ENCODE peak calls at places on chromosomes 7 and 10, in seven cellular contexts. One of them, this sample, is unnamed.

GRCh38 chr10:49076319-49076718 is 39.0 kb downstream of the VSTM4 start:
- DNase-seq in CD4-positive, alpha-beta T cell: no peak
- DNase-seq in left ventricle myocardium inferior: no peak
- DNase-seq in IMR-90: no peak
- DNase-seq in hepatocyte: no peak
- DNase-seq in ascending aorta: no peak
- DNase-seq in RWPE1: no peak
- DNase-seq in this sample: no peak

GRCh38 chr7:128757203-128757602 is 18.0 kb downstream of the CALU start:
- DNase-seq in left ventricle myocardium inferior: no peak
- DNase-seq in ascending aorta: no peak
- DNase-seq in RWPE1: no peak
- DNase-seq in hepatocyte: no peak
- DNase-seq in IMR-90: no peak
- DNase-seq in CD4-positive, alpha-beta T cell: no peak
- DNase-seq in this sample: no peak

GRCh38 chr7:85829176-85829575 is 642.3 kb upstream of the SEMA3D start:
- DNase-seq in ascending aorta: no peak
- DNase-seq in left ventricle myocardium inferior: no peak
- DNase-seq in IMR-90: no peak
- DNase-seq in CD4-positive, alpha-beta T cell: no peak
- DNase-seq in hepatocyte: no peak
- DNase-seq in RWPE1: no peak
- DNase-seq in this sample: no peak

GRCh38 chr10:84004206-84004605 is 135.1 kb upstream of the GHITM start:
- DNase-seq in IMR-90: no peak
- DNase-seq in CD4-positive, alpha-beta T cell: no peak
- DNase-seq in RWPE1: no peak
- DNase-seq in hepatocyte: peak
- DNase-seq in ascending aorta: no peak
- DNase-seq in left ventricle myocardium inferior: no peak
- DNase-seq in this sample: no peak

GRCh38 chr10:69333205-69333604 is 54.9 kb downstream of the HK1 start:
- DNase-seq in hepatocyte: peak
- DNase-seq in left ventricle myocardium inferior: no peak
- DNase-seq in ascending aorta: peak
- DNase-seq in RWPE1: peak
- DNase-seq in IMR-90: no peak
- DNase-seq in CD4-positive, alpha-beta T cell: no peak
- DNase-seq in this sample: peak

GRCh38 chr10:6173203-6173602 is 29.5 kb upstream of the PFKFB3 start:
- DNase-seq in IMR-90: no peak
- DNase-seq in CD4-positive, alpha-beta T cell: peak
- DNase-seq in RWPE1: no peak
- DNase-seq in ascending aorta: no peak
- DNase-seq in hepatocyte: no peak
- DNase-seq in left ventricle myocardium inferior: no peak
- DNase-seq in this sample: no peak

GRCh38 chr10:122057841-122058240 is 68.9 kb downstream of the TACC2 start:
- DNase-seq in ascending aorta: no peak
- DNase-seq in IMR-90: no peak
- DNase-seq in left ventricle myocardium inferior: no peak
- DNase-seq in RWPE1: no peak
- DNase-seq in CD4-positive, alpha-beta T cell: no peak
- DNase-seq in hepatocyte: no peak
- DNase-seq in this sample: no peak

GRCh38 chr10:112565434-112566053 is 118.5 kb downstream of the VTI1A start:
- DNase-seq in left ventricle myocardium inferior: no peak
- DNase-seq in hepatocyte: peak
- DNase-seq in IMR-90: peak
- DNase-seq in RWPE1: peak
- DNase-seq in CD4-positive, alpha-beta T cell: no peak
- DNase-seq in ascending aorta: no peak
- DNase-seq in this sample: no peak

GRCh38 chr10:132974886-132975881 is 32.8 kb upstream of the CFAP46 start:
- DNase-seq in RWPE1: no peak
- DNase-seq in CD4-positive, alpha-beta T cell: no peak
- DNase-seq in hepatocyte: no peak
- DNase-seq in ascending aorta: no peak
- DNase-seq in left ventricle myocardium inferior: peak
- DNase-seq in IMR-90: no peak
- DNase-seq in this sample: no peak

GRCh38 chr7:149854611-149855367 is 16.6 kb downstream of the ZNF862 start:
- DNase-seq in RWPE1: peak
- DNase-seq in hepatocyte: peak
- DNase-seq in left ventricle myocardium inferior: peak
- DNase-seq in CD4-positive, alpha-beta T cell: peak
- DNase-seq in IMR-90: peak
- DNase-seq in ascending aorta: no peak
- DNase-seq in this sample: no peak

GRCh38 chr10:80532571-80532970 is 5.1 kb upstream of the SH2D4B start:
- DNase-seq in left ventricle myocardium inferior: no peak
- DNase-seq in CD4-positive, alpha-beta T cell: no peak
- DNase-seq in RWPE1: no peak
- DNase-seq in ascending aorta: no peak
- DNase-seq in IMR-90: no peak
- DNase-seq in hepatocyte: no peak
- DNase-seq in this sample: peak

GRCh38 chr7:97215556-97215955 is 98.1 kb downstream of the SDHAF3 start:
- DNase-seq in RWPE1: no peak
- DNase-seq in ascending aorta: no peak
- DNase-seq in hepatocyte: peak
- DNase-seq in left ventricle myocardium inferior: no peak
- DNase-seq in IMR-90: no peak
- DNase-seq in CD4-positive, alpha-beta T cell: no peak
- DNase-seq in this sample: no peak

GRCh38 chr10:11602919-11603523 is 8.4 kb downstream of the USP6NL start:
- DNase-seq in left ventricle myocardium inferior: no peak
- DNase-seq in CD4-positive, alpha-beta T cell: no peak
- DNase-seq in ascending aorta: no peak
- DNase-seq in RWPE1: no peak
- DNase-seq in hepatocyte: peak
- DNase-seq in IMR-90: peak
- DNase-seq in this sample: no peak

GRCh38 chr10:68153473-68154210 is 44.4 kb downstream of the MYPN start:
- DNase-seq in ascending aorta: peak
- DNase-seq in left ventricle myocardium inferior: no peak
- DNase-seq in CD4-positive, alpha-beta T cell: no peak
- DNase-seq in IMR-90: peak
- DNase-seq in hepatocyte: peak
- DNase-seq in RWPE1: peak
- DNase-seq in this sample: no peak

GRCh38 chr7:121020652-121021051 is 32.1 kb downstream of the CPED1 start:
- DNase-seq in left ventricle myocardium inferior: no peak
- DNase-seq in hepatocyte: no peak
- DNase-seq in ascending aorta: no peak
- DNase-seq in IMR-90: peak
- DNase-seq in RWPE1: peak
- DNase-seq in CD4-positive, alpha-beta T cell: no peak
- DNase-seq in this sample: no peak

GRCh38 chr7:11835260-11835659 is 3.3 kb upstream of the THSD7A start:
- DNase-seq in hepatocyte: no peak
- DNase-seq in CD4-positive, alpha-beta T cell: no peak
- DNase-seq in left ventricle myocardium inferior: no peak
- DNase-seq in IMR-90: peak
- DNase-seq in ascending aorta: no peak
- DNase-seq in RWPE1: no peak
- DNase-seq in this sample: no peak

GRCh38 chr10:45514283-45515270 is 140.6 kb downstream of the ALOX5 start:
- DNase-seq in CD4-positive, alpha-beta T cell: no peak
- DNase-seq in IMR-90: peak
- DNase-seq in hepatocyte: no peak
- DNase-seq in left ventricle myocardium inferior: no peak
- DNase-seq in RWPE1: peak
- DNase-seq in ascending aorta: no peak
- DNase-seq in this sample: no peak

GRCh38 chr7:86929293-86930109 is 130.0 kb downstream of the ELAPOR2 start:
- DNase-seq in RWPE1: no peak
- DNase-seq in ascending aorta: no peak
- DNase-seq in IMR-90: no peak
- DNase-seq in CD4-positive, alpha-beta T cell: no peak
- DNase-seq in hepatocyte: no peak
- DNase-seq in left ventricle myocardium inferior: no peak
- DNase-seq in this sample: no peak

GRCh38 chr10:9097206-9097990 is 1042.9 kb downstream of the GATA3 start:
- DNase-seq in CD4-positive, alpha-beta T cell: no peak
- DNase-seq in hepatocyte: no peak
- DNase-seq in ascending aorta: no peak
- DNase-seq in RWPE1: peak
- DNase-seq in left ventricle myocardium inferior: no peak
- DNase-seq in IMR-90: no peak
- DNase-seq in this sample: no peak

GRCh38 chr7:108418941-108419340 is 37.3 kb downstream of the NRCAM start:
- DNase-seq in CD4-positive, alpha-beta T cell: no peak
- DNase-seq in RWPE1: no peak
- DNase-seq in IMR-90: no peak
- DNase-seq in hepatocyte: no peak
- DNase-seq in left ventricle myocardium inferior: no peak
- DNase-seq in ascending aorta: no peak
- DNase-seq in this sample: no peak

GRCh38 chr7:102473271-102473991 is 5.3 kb downstream of the POLR2J start:
- DNase-seq in IMR-90: no peak
- DNase-seq in ascending aorta: no peak
- DNase-seq in hepatocyte: peak
- DNase-seq in CD4-positive, alpha-beta T cell: no peak
- DNase-seq in left ventricle myocardium inferior: no peak
- DNase-seq in RWPE1: no peak
- DNase-seq in this sample: peak

GRCh38 chr10:45811075-45811474 is 36.2 kb downstream of the AGAP4 start:
- DNase-seq in IMR-90: no peak
- DNase-seq in RWPE1: no peak
- DNase-seq in left ventricle myocardium inferior: no peak
- DNase-seq in CD4-positive, alpha-beta T cell: no peak
- DNase-seq in hepatocyte: no peak
- DNase-seq in ascending aorta: no peak
- DNase-seq in this sample: no peak

GRCh38 chr7:1271046-1271445 is 38.4 kb downstream of the UNCX start:
- DNase-seq in ascending aorta: no peak
- DNase-seq in IMR-90: no peak
- DNase-seq in hepatocyte: no peak
- DNase-seq in CD4-positive, alpha-beta T cell: no peak
- DNase-seq in RWPE1: no peak
- DNase-seq in left ventricle myocardium inferior: no peak
- DNase-seq in this sample: peak

GRCh38 chr10:7134448-7134847 is 276.4 kb downstream of the SFMBT2 start:
- DNase-seq in RWPE1: no peak
- DNase-seq in hepatocyte: no peak
- DNase-seq in left ventricle myocardium inferior: no peak
- DNase-seq in CD4-positive, alpha-beta T cell: no peak
- DNase-seq in IMR-90: no peak
- DNase-seq in ascending aorta: no peak
- DNase-seq in this sample: no peak

GRCh38 chr7:90923576-90923975 is 327.5 kb downstream of the CDK14 start:
- DNase-seq in CD4-positive, alpha-beta T cell: no peak
- DNase-seq in RWPE1: no peak
- DNase-seq in hepatocyte: no peak
- DNase-seq in ascending aorta: no peak
- DNase-seq in left ventricle myocardium inferior: no peak
- DNase-seq in IMR-90: peak
- DNase-seq in this sample: no peak

GRCh38 chr10:7817576-7817975 is 729 bp upstream of the TAF3 start:
- DNase-seq in CD4-positive, alpha-beta T cell: no peak
- DNase-seq in hepatocyte: no peak
- DNase-seq in RWPE1: no peak
- DNase-seq in left ventricle myocardium inferior: no peak
- DNase-seq in IMR-90: no peak
- DNase-seq in ascending aorta: no peak
- DNase-seq in this sample: no peak

GRCh38 chr10:71203716-71204115 is 8.7 kb upstream of the UNC5B start:
- DNase-seq in ascending aorta: no peak
- DNase-seq in CD4-positive, alpha-beta T cell: no peak
- DNase-seq in IMR-90: no peak
- DNase-seq in RWPE1: peak
- DNase-seq in left ventricle myocardium inferior: no peak
- DNase-seq in hepatocyte: no peak
- DNase-seq in this sample: no peak

DNA sequence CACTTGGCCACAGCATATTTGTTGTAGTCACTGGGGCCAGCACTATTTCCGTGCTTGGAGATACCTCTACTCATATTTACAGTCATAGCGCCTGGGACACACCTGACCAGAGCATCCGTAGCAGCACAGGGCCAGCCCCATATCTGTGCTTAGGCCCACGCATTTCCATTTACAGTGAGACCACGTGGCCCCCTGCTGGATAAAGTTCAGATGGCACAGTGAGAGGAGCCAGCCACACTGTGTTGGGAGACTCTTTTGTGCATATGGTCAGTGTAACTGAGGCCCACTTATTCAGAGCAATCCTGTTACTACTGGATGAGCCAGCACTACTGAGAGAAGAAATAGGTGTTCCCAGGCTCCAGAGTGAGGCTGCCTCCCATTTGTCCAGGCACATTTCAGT is 455.3 kb downstream of the REEP3 start:
- DNase-seq in left ventricle myocardium inferior: no peak
- DNase-seq in RWPE1: peak
- DNase-seq in ascending aorta: no peak
- DNase-seq in hepatocyte: peak
- DNase-seq in CD4-positive, alpha-beta T cell: no peak
- DNase-seq in IMR-90: peak
- DNase-seq in this sample: no peak
- TF ChIP-seq CTCF in left ventricle myocardium inferior: peak
- TF ChIP-seq CTCF in RWPE1: no peak
- TF ChIP-seq CTCF in ascending aorta: no peak
- TF ChIP-seq CTCF in hepatocyte: peak
- TF ChIP-seq CTCF in CD4-positive, alpha-beta T cell: no peak
- TF ChIP-seq CTCF in IMR-90: peak
- TF ChIP-seq CTCF in this sample: peak

DNA sequence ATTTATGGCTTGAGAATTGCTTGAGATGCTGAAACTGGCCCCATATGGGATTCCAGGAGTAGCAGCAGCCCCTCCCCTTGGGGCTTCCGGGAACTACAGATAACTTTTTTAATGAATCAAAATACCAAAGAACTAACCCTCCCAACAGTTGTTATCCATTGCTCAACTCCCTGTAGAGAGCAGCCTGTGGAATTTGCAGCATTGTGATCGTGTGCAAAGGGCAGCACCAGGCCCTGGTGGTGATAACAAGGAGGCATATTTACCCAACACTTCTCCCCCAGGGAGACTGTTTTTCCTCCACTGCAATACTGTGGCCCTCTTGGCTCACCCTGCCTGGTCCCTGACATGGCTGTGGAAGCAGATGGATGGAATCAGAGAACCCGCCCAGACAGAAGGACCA is 196.2 kb downstream of the PLXNA4 start:
- DNase-seq in hepatocyte: peak
- DNase-seq in RWPE1: no peak
- DNase-seq in CD4-positive, alpha-beta T cell: no peak
- DNase-seq in left ventricle myocardium inferior: peak
- DNase-seq in IMR-90: no peak
- DNase-seq in ascending aorta: no peak
- DNase-seq in this sample: no peak
- H3K27ac ChIP-seq in hepatocyte: peak
- H3K27ac ChIP-seq in RWPE1: no peak
- H3K27ac ChIP-seq in CD4-positive, alpha-beta T cell: no peak
- H3K27ac ChIP-seq in left ventricle myocardium inferior: peak
- H3K27ac ChIP-seq in IMR-90: no peak
- H3K27ac ChIP-seq in ascending aorta: peak
- H3K27ac ChIP-seq in this sample: no peak

GRCh38 chr7:159020987-159021386 is 123.7 kb downstream of the VIPR2 start:
- DNase-seq in IMR-90: no peak
- DNase-seq in hepatocyte: no peak
- DNase-seq in CD4-positive, alpha-beta T cell: no peak
- DNase-seq in left ventricle myocardium inferior: no peak
- DNase-seq in ascending aorta: no peak
- DNase-seq in RWPE1: no peak
- DNase-seq in this sample: peak
- TF ChIP-seq CTCF in IMR-90: no peak
- TF ChIP-seq CTCF in hepatocyte: no peak
- TF ChIP-seq CTCF in CD4-positive, alpha-beta T cell: no peak
- TF ChIP-seq CTCF in left ventricle myocardium inferior: peak
- TF ChIP-seq CTCF in ascending aorta: no peak
- TF ChIP-seq CTCF in RWPE1: no peak
- TF ChIP-seq CTCF in this sample: no peak

GRCh38 chr7:131226116-131226562 is 101.5 kb upstream of the MKLN1 start:
- DNase-seq in IMR-90: peak
- DNase-seq in left ventricle myocardium inferior: no peak
- DNase-seq in hepatocyte: peak
- DNase-seq in RWPE1: no peak
- DNase-seq in CD4-positive, alpha-beta T cell: no peak
- DNase-seq in ascending aorta: no peak
- DNase-seq in this sample: no peak
- H3K27ac ChIP-seq in IMR-90: peak
- H3K27ac ChIP-seq in left ventricle myocardium inferior: peak
- H3K27ac ChIP-seq in hepatocyte: peak
- H3K27ac ChIP-seq in RWPE1: peak
- H3K27ac ChIP-seq in CD4-positive, alpha-beta T cell: no peak
- H3K27ac ChIP-seq in ascending aorta: peak
- H3K27ac ChIP-seq in this sample: no peak

This sample was measured in psoas muscle.